ENCODE peak calls at places on chromosome 18, in six cellular contexts. P is GM19239; S is left colon; F is bronchial epithelial cell; V is activated naive CD4-positive, alpha-beta T cell treated with anti-CD3 and anti-CD28 coated beads, Interleukin-2, amount 50 U/mL, for 72 hours; U is endothelial cell. B is an unnamed sample.

GRCh38 chr18:39909706-39910105 is 2045.3 kb upstream of the PIK3C3 start:
- DNase-seq in P (no peak), V (no peak), S (no peak), U (no peak), F (peak), B (peak)

GRCh38 chr18:3692113-3692621 is 242.2 kb downstream of the TGIF1 start:
- DNase-seq in P (no peak), U (no peak), S (no peak), F (no peak), V (no peak), B (no peak)

GRCh38 chr18:25737710-25738251 is 352.6 kb downstream of the SS18 start:
- DNase-seq in P (no peak), V (no peak), S (no peak), F (no peak), U (no peak), B (peak)

GRCh38 chr18:7754258-7754657 is 187.1 kb downstream of the PTPRM start:
- DNase-seq in P (no peak), U (no peak), S (no peak), V (no peak), F (no peak), B (no peak)

GRCh38 chr18:25282922-25283703 is 68.9 kb downstream of the ZNF521 start:
- DNase-seq in U (no peak), F (no peak), P (no peak), V (no peak), S (no peak), B (no peak)

GRCh38 chr18:47215554-47216138 is 35.8 kb downstream of the SKOR2 start:
- DNase-seq in U (peak), S (no peak), V (peak), P (no peak), F (peak), B (peak)

GRCh38 chr18:48530399-48531081 is 8.3 kb upstream of the CTIF start:
- DNase-seq in P (no peak), F (no peak), V (no peak), U (no peak), S (no peak), B (no peak)

GRCh38 chr18:55300469-55301195 is 287.4 kb downstream of the TCF4 start:
- DNase-seq in V (no peak), F (no peak), U (no peak), S (no peak), P (no peak), B (peak)

GRCh38 chr18:72742002-72742401 is 125.8 kb downstream of the NETO1 start:
- DNase-seq in F (peak), U (no peak), P (no peak), V (no peak), S (no peak), B (no peak)

GRCh38 chr18:12026562-12026961 is 45.3 kb downstream of the IMPA2 start:
- DNase-seq in P (no peak), V (no peak), F (no peak), S (no peak), U (no peak), B (no peak)

GRCh38 chr18:10197097-10197496 is 257.3 kb upstream of the APCDD1 start:
- DNase-seq in U (no peak), V (no peak), P (no peak), F (peak), S (peak), B (no peak)

GRCh38 chr18:55310044-55310676 is 277.8 kb downstream of the TCF4 start:
- DNase-seq in F (no peak), V (no peak), U (no peak), S (no peak), P (no peak), B (no peak)

GRCh38 chr18:6759579-6759978 is 30.1 kb downstream of the ARHGAP28 start:
- DNase-seq in U (no peak), P (no peak), F (no peak), S (no peak), V (no peak), B (no peak)

GRCh38 chr18:13223341-13224148 is 5.0 kb downstream of the LDLRAD4 start:
- DNase-seq in P (no peak), U (no peak), F (no peak), S (peak), V (no peak), B (no peak)

GRCh38 chr18:24136967-24137373 is 1.9 kb upstream of the CABYR start:
- DNase-seq in P (no peak), S (no peak), F (peak), U (no peak), V (no peak), B (peak)

GRCh38 chr18:8742382-8743361 is 37.3 kb downstream of the MTCL1 start:
- DNase-seq in S (no peak), U (no peak), P (no peak), F (no peak), V (no peak), B (no peak)

GRCh38 chr18:67938691-67939090 is 422.2 kb upstream of the DSEL start:
- DNase-seq in P (no peak), F (peak), V (no peak), U (no peak), S (no peak), B (peak)

GRCh38 chr18:30094556-30094955 is 948.0 kb downstream of the DSC3 start:
- DNase-seq in U (no peak), F (peak), S (no peak), V (no peak), P (no peak), B (peak)

GRCh38 chr18:62300359-62300963 is 24.6 kb upstream of the TNFRSF11A start:
- DNase-seq in S (no peak), V (no peak), P (no peak), F (no peak), U (no peak), B (no peak)

GRCh38 chr18:25113081-25113480 is 238.9 kb downstream of the ZNF521 start:
- DNase-seq in S (no peak), U (no peak), F (no peak), V (no peak), P (no peak), B (no peak)

GRCh38 chr18:28458751-28459150 is 281.8 kb upstream of the CDH2 start:
- DNase-seq in S (no peak), P (no peak), F (no peak), V (no peak), U (no peak), B (no peak)

GRCh38 chr18:23487738-23488625 is 15.3 kb upstream of the RMC1 start:
- DNase-seq in P (no peak), F (peak), V (peak), U (no peak), S (no peak), B (no peak)

GRCh38 chr18:36402765-36403396 is 105.4 kb downstream of the FHOD3 start:
- DNase-seq in S (no peak), F (no peak), P (no peak), V (no peak), U (no peak), B (peak)

GRCh38 chr18:10860382-10860781 is 289.0 kb downstream of the PIEZO2 start:
- DNase-seq in S (no peak), V (no peak), F (no peak), P (no peak), U (no peak), B (no peak)

GRCh38 chr18:59760212-59760997 is 63.2 kb upstream of the CCBE1 start:
- DNase-seq in P (no peak), V (no peak), F (no peak), S (no peak), U (no peak), B (peak)

GRCh38 chr18:12963069-12963468 is 15.3 kb downstream of the SEH1L start:
- DNase-seq in F (no peak), S (no peak), U (no peak), V (no peak), P (no peak), B (no peak)

GRCh38 chr18:71431689-71432088 is 1112.5 kb downstream of the CBLN2 start:
- DNase-seq in U (no peak), P (no peak), V (no peak), S (no peak), F (no peak), B (no peak)

GRCh38 chr18:77100751-77101355 is 31.7 kb downstream of the MBP start:
- DNase-seq in F (peak), S (no peak), U (no peak), P (no peak), V (peak), B (peak)

GRCh38 chr18:8801263-8801901 is 96.0 kb downstream of the MTCL1 start:
- DNase-seq in P (no peak), U (no peak), F (peak), S (no peak), V (no peak), B (peak)

GRCh38 chr18:32366586-32367538 is 103.8 kb downstream of the GAREM1 start:
- DNase-seq in S (no peak), U (no peak), V (no peak), P (no peak), F (peak), B (peak)

B was measured in fibroblast of mammary gland.